ENCODE peak calls at places on chromosomes 3 and 15, in four cellular contexts. Y, A, U and O are unnamed samples.

GRCh38 chr15:66766282-66767228 is 64.5 kb downstream of the SMAD6 start:
- DNase-seq in U (no peak), Y (no peak), A (no peak), O (no peak)

GRCh38 chr15:28096411-28096719 is 2.8 kb downstream of the OCA2 start:
- DNase-seq in U (no peak), Y (no peak), A (no peak), O (no peak)

GRCh38 chr3:89690649-89691048 is 583.2 kb downstream of the EPHA3 start:
- DNase-seq in U (no peak), Y (no peak), A (no peak), O (no peak)

GRCh38 chr3:179653777-179654117 is 907 bp downstream of the USP13 start:
- DNase-seq in A (no peak), Y (no peak), U (no peak), O (no peak)

GRCh38 chr3:144185291-144185690 is 213.7 kb downstream of the DIPK2A start:
- DNase-seq in A (no peak), U (no peak), Y (no peak), O (no peak)

GRCh38 chr3:42601898-42602581 is 1.6 kb downstream of the NKTR start:
- DNase-seq in Y (peak), U (no peak), A (peak), O (no peak)

GRCh38 chr3:28575748-28576589 is 227.3 kb upstream of the AZI2 start:
- DNase-seq in A (no peak), Y (no peak), U (peak), O (peak)

GRCh38 chr3:151024339-151024738 is 51.8 kb upstream of the CLRN1 start:
- DNase-seq in U (no peak), A (no peak), Y (no peak), O (no peak)

GRCh38 chr3:164380156-164380555 is 698.1 kb downstream of the SI start:
- DNase-seq in Y (no peak), U (no peak), A (no peak), O (no peak)

GRCh38 chr3:102225407-102226132 is 209.2 kb upstream of the ZPLD1 start:
- DNase-seq in U (no peak), Y (peak), A (peak), O (no peak)

GRCh38 chr3:147387550-147388394 is 18.6 kb downstream of the ZIC4 start:
- DNase-seq in U (no peak), A (no peak), Y (no peak), O (no peak)

GRCh38 chr3:35295875-35296274 is 343.4 kb upstream of the ARPP21 start:
- DNase-seq in A (no peak), U (no peak), Y (no peak), O (no peak)

GRCh38 chr3:132285620-132285945 is 31.6 kb upstream of the ACP3 start:
- DNase-seq in U (no peak), A (no peak), Y (no peak), O (no peak)

GRCh38 chr3:24273491-24273890 is 221.2 kb downstream of the THRB start:
- DNase-seq in Y (no peak), A (peak), U (no peak), O (no peak)

GRCh38 chr3:193620650-193621049 is 27.6 kb downstream of the OPA1 start:
- DNase-seq in U (no peak), A (no peak), Y (no peak), O (no peak)

GRCh38 chr3:112735927-112736326 is 95.0 kb upstream of the CCDC80 start:
- DNase-seq in U (no peak), Y (no peak), A (no peak), O (no peak)

GRCh38 chr3:136262559-136262958 is 12.4 kb downstream of the PCCB start:
- DNase-seq in A (no peak), U (no peak), Y (no peak), O (peak)

GRCh38 chr15:46861796-46862195 is 855.5 kb upstream of the SEMA6D start:
- DNase-seq in U (no peak), Y (no peak), A (no peak), O (no peak)

GRCh38 chr3:14521611-14522010 is 18.5 kb downstream of the GRIP2 start:
- DNase-seq in Y (no peak), A (no peak), U (no peak), O (no peak)

GRCh38 chr3:102471001-102471400 is 36.2 kb downstream of the ZPLD1 start:
- DNase-seq in U (peak), Y (peak), A (no peak), O (peak)

GRCh38 chr3:106204160-106204868 is 335.5 kb upstream of the CBLB start:
- DNase-seq in A (no peak), U (no peak), Y (no peak), O (no peak)

GRCh38 chr15:66598095-66598815 is 32.5 kb upstream of the LCTL start:
- DNase-seq in U (no peak), A (no peak), Y (no peak), O (no peak)

GRCh38 chr3:25910997-25911396 is 121.1 kb downstream of the OXSM start:
- DNase-seq in A (peak), Y (peak), U (peak), O (peak)

GRCh38 chr3:56929809-56930615 is 128.3 kb upstream of the ARHGEF3 start:
- DNase-seq in U (peak), A (no peak), Y (no peak), O (no peak)

GRCh38 chr15:49589030-49589429 is 31.6 kb downstream of the FAM227B start:
- DNase-seq in U (no peak), Y (no peak), A (no peak), O (no peak)

GRCh38 chr15:71096676-71097075 is 18.6 kb upstream of the THSD4 start:
- DNase-seq in Y (no peak), U (no peak), A (no peak), O (peak)

GRCh38 chr3:58704745-58705144 is 38.2 kb upstream of the FAM3D start:
- DNase-seq in Y (no peak), U (no peak), A (no peak), O (no peak)

GRCh38 chr15:73686781-73687256 is 2.6 kb downstream of the CD276 start:
- DNase-seq in A (no peak), U (no peak), Y (peak), O (no peak)

GRCh38 chr3:172305552-172305951 is 142.7 kb downstream of the GHSR start:
- DNase-seq in U (no peak), A (peak), Y (no peak), O (no peak)

GRCh38 chr3:43737001-43737440 is 46.3 kb downstream of the ABHD5 start:
- DNase-seq in Y (no peak), A (no peak), U (no peak), O (no peak)

GRCh38 chr3:184428561-184429175 is 48.8 kb downstream of the CHRD start:
- DNase-seq in U (no peak), A (no peak), Y (no peak), O (no peak)

GRCh38 chr15:40930430-40931299 is 1.5 kb downstream of the DLL4 start:
- DNase-seq in U (peak), Y (peak), A (peak), O (peak)

GRCh38 chr15:26013946-26014345 is 150.8 kb upstream of the ATP10A start:
- DNase-seq in U (peak), Y (no peak), A (no peak), O (no peak)

GRCh38 chr15:60614862-60615771 is 136.2 kb upstream of the ICE2 start:
- DNase-seq in U (peak), A (no peak), Y (peak), O (no peak)

GRCh38 chr3:117706037-117706436 is 996.5 kb downstream of the TUSC7 start:
- DNase-seq in Y (no peak), U (no peak), A (no peak), O (no peak)

GRCh38 chr15:52424856-52425431 is 103.7 kb downstream of the MYO5A start:
- DNase-seq in A (no peak), U (no peak), Y (no peak), O (no peak)

GRCh38 chr3:172061724-172062184 is 22.4 kb downstream of the FNDC3B start:
- DNase-seq in A (peak), U (no peak), Y (no peak), O (no peak)

GRCh38 chr15:31387101-31387482 is 60.5 kb downstream of the KLF13 start:
- DNase-seq in U (no peak), A (no peak), Y (no peak), O (no peak)

GRCh38 chr3:17258823-17259436 is 374.2 kb downstream of the PLCL2 start:
- DNase-seq in Y (peak), U (no peak), A (peak), O (no peak)

DNA sequence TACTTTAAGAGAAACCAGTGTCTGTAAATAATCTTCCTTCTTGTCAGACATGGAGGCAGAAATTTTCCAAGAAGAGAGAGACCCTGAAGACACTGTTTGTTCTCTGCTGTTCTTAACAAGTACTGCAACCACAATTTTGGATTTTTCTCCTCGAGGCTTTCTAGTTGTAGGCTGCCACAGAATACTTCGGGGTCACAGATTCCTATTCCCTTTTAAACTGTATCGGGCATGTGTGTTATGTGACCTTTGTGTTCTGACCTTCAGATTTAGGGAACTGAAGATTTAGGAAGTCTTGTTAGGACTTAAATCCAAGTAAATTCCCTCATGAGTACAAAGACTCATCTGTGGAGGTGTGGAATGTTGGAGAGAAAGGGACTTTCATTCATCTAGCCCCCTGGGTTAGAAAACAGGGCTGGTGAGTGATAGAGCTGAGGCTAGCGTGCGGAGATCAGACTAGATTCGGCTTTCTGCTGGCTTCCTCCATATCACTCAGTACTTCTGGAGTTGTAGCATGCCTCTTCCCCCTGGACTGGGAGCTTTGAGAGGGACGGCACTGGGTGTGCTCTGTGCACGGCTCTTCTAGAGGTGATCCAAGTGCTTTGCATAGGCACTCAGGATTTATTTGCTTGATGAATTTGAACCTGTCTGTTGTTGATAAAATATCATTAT is 237.0 kb downstream of the LPP start:
- DNase-seq in Y (no peak), A (peak), U (no peak), O (no peak)
- TF ChIP-seq JUN in Y (no peak), A (no peak), U (no peak), O (no peak)

GRCh38 chr15:75114327-75114726 is 87.4 kb upstream of the C15orf39 start:
- DNase-seq in Y (no peak), U (no peak), A (no peak), O (no peak)
- TF ChIP-seq ATF2 in Y (no peak), U (no peak), A (no peak), O (no peak)

GRCh38 chr15:83713242-83713641 is 59.3 kb downstream of the ADAMTSL3 start:
- DNase-seq in U (no peak), A (no peak), Y (no peak), O (no peak)

GRCh38 chr15:83720466-83720865 is 66.5 kb downstream of the ADAMTSL3 start:
- DNase-seq in Y (no peak), U (no peak), A (no peak), O (no peak)

GRCh38 chr15:83717010-83717409 is 63.1 kb downstream of the ADAMTSL3 start:
- DNase-seq in U (no peak), A (no peak), Y (no peak), O (no peak)

GRCh38 chr15:83714888-83715287 is 61.0 kb downstream of the ADAMTSL3 start:
- DNase-seq in U (no peak), A (no peak), Y (no peak), O (no peak)

DNA sequence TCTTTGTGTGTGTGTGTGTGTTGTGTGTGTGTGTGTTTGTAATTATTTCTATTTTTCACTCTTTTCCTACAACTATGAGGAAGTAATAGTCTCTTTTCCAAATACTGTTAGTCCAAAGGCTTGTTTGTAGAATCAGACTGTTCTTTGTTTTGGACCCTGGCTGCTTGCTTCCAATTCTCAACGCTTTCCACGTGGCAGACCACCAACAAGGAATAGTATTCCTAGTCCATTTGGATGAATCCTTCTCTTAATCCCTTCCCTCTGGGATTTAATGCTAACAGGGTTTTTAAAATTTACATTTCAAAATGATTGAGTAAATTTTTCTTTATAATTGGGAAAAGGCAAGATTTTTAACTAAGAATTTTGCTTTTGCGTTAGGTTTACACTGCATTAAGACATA is 62.7 kb downstream of the ADAMTSL3 start:
- DNase-seq in A (no peak), Y (no peak), U (no peak), O (no peak)
- TF ChIP-seq JUN in A (no peak), Y (no peak), U (no peak), O (no peak)

GRCh38 chr3:79516795-79517194 is 251.0 kb downstream of the ROBO1 start:
- DNase-seq in A (no peak), Y (no peak), U (no peak), O (no peak)
- TF ChIP-seq ATF2 in A (no peak), Y (no peak), U (no peak), O (no peak)

DNA sequence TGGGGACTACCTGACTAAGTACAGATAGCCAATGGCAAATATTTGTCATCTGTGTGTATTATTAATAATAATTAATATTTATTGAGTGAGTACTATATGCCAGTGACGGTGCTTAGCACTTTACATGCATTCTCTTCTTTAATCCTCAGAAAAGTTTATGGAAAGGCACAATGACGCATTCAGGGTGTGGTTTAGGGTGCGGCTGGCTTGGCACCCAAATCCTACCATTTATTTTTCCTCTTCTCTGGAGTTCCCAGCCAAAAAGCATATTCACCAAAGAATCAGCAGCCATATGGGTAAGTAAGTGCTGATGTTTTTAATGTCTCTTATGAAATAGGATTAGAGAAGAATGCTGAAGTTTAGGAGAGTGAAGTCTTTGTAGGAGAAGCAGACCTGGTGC is 140.4 kb upstream of the TP63 start:
- DNase-seq in Y (no peak), A (no peak), U (no peak), O (no peak)
- TF ChIP-seq JUN in Y (no peak), A (no peak), U (no peak), O (no peak)

GRCh38 chr3:73765878-73766564 is 141.3 kb upstream of the PDZRN3 start:
- DNase-seq in Y (no peak), U (no peak), A (no peak), O (no peak)
- TF ChIP-seq ATF2 in Y (no peak), U (no peak), A (no peak), O (no peak)

DNA sequence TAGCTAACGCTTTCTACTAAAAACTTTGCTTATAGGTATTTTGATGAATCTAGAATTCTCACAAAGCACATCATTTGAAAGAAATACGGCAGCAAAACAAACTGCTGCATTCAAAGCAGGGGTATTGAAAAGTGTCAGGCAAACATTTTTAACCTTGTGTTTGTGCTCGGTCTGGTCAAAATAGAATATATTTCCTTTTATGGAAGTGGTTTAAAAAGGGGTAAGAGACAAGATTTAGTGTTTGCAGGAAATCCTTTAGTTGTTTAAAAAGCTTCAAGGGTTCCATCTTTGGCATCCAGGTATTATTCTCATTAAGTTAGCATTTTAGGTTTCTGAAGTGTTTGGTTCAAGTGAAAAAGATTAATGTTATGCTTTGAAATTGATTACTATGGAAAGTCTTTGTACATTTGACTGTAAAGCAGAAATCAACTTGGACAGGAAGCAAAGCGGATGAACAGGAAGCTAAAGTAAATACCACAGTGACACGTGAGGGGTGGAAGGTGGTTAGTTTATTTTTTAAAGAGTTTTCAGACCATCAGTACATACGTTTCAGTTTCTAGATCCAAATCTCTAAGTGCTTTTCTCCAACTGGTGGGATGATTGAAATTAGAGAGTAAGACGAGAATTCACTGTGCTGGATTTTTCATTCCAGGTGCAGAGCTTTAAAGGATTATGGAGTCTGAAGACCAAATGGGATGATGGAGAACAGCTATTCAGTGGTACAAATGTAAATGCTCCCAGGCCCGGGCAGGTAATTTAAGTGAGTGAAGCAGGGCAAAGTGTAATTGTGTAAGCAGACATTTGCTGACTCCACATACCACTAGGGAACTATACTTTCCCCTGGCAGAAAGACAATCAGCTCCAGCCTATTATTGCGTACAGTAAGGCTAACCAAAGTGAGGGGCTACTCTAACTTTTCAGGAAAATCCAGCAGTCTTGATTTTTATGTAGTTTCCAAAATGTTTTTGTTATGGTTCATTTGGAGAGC is 341.8 kb upstream of the TBL1XR1 start:
- DNase-seq in U (no peak), A (peak), Y (no peak), O (no peak)
- TF ChIP-seq JUN in U (no peak), A (no peak), Y (no peak), O (no peak)

GRCh38 chr3:30719536-30719935 is 113.1 kb downstream of the TGFBR2 start:
- DNase-seq in Y (no peak), A (no peak), U (no peak), O (no peak)

GRCh38 chr3:30724863-30725262 is 118.5 kb downstream of the TGFBR2 start:
- DNase-seq in Y (no peak), A (no peak), U (no peak), O (no peak)

GRCh38 chr3:30721314-30721634 is 114.9 kb downstream of the TGFBR2 start:
- DNase-seq in Y (no peak), A (no peak), U (no peak), O (no peak)

GRCh38 chr3:30723211-30723610 is 116.8 kb downstream of the TGFBR2 start:
- DNase-seq in Y (no peak), U (no peak), A (no peak), O (no peak)

GRCh38 chr3:30720586-30721313 is 114.3 kb downstream of the TGFBR2 start:
- DNase-seq in Y (no peak), U (no peak), A (peak), O (no peak)
- TF ChIP-seq ATF2 in Y (no peak), U (no peak), A (no peak), O (no peak)

GRCh38 chr15:79032656-79033055 is 57.9 kb downstream of the RASGRF1 start:
- DNase-seq in Y (peak), U (no peak), A (no peak), O (no peak)

GRCh38 chr15:79035111-79035601 is 55.4 kb downstream of the RASGRF1 start:
- DNase-seq in A (no peak), Y (no peak), U (no peak), O (no peak)

GRCh38 chr15:79035814-79036213 is 54.8 kb downstream of the RASGRF1 start:
- DNase-seq in A (no peak), U (no peak), Y (no peak), O (no peak)

GRCh38 chr15:79036323-79036722 is 54.3 kb downstream of the RASGRF1 start:
- DNase-seq in Y (no peak), U (no peak), A (no peak), O (no peak)

DNA sequence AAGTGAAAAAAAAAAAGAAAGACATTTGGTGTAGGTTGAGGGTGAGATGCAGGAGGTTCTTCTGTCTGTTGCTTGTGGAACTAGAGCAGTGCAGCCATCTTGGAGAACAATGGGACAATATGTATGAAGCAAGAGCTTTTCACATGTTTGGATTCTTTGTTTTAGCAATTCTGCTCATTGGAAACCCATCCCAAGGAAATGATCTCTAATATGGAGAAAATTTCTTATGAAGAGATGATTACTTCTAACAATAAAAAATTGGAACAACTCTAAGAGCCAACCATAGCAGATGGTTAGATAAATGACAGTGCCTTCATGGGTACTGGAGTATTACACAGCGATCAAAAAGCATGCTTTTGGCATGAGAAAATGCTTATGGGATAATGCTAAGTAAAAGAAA is 56.3 kb downstream of the RASGRF1 start:
- DNase-seq in A (no peak), Y (no peak), U (no peak), O (no peak)
- TF ChIP-seq JUN in A (no peak), Y (no peak), U (no peak), O (no peak)